ENCODE peak calls at places on chromosomes 3 and 15, in ten cellular contexts. V is heart left ventricle, E is IMR-90, B is tibial nerve, R is adrenal gland, N is body of pancreas, I is stomach, L is A549, K is ovary, A is gastrocnemius medialis. D is an unnamed sample.

GRCh38 chr3:22115581-22115980 is 364.6 kb upstream of the ZNF385D start:
- DNase-seq in V (no peak), E (no peak), B (no peak), R (no peak), N (no peak), I (no peak), L (no peak), K (no peak), A (no peak), D (no peak)

GRCh38 chr3:126546549-126547239 is 12.0 kb downstream of the C3orf22 start:
- DNase-seq in V (peak), E (no peak), B (no peak), R (peak), N (no peak), I (peak), L (no peak), K (no peak), A (no peak), D (no peak)

GRCh38 chr15:57060799-57061198 is 142.4 kb downstream of the TCF12 start:
- DNase-seq in V (no peak), E (peak), B (no peak), R (no peak), N (no peak), I (no peak), L (peak), K (no peak), A (no peak), D (no peak)

GRCh38 chr3:123641084-123641462 is 56.2 kb upstream of the HACD2 start:
- DNase-seq in V (no peak), E (no peak), B (no peak), R (no peak), N (no peak), I (no peak), L (no peak), K (no peak), A (no peak), D (no peak)

GRCh38 chr3:24682141-24682547 is 187.5 kb upstream of the THRB start:
- DNase-seq in V (no peak), E (no peak), B (no peak), R (no peak), N (no peak), I (no peak), L (no peak), K (no peak), A (no peak), D (no peak)

GRCh38 chr3:72887723-72888545 is at the start of gene GXYLT2:
- DNase-seq in V (peak), E (peak), B (peak), R (peak), N (peak), I (peak), L (peak), K (peak), A (no peak), D (peak)

GRCh38 chr3:41274944-41275668 is 75.8 kb downstream of the CTNNB1 start:
- DNase-seq in V (no peak), E (peak), B (no peak), R (no peak), N (no peak), I (no peak), L (peak), K (no peak), A (no peak), D (no peak)

GRCh38 chr3:21486381-21486935 is 264.6 kb downstream of the ZNF385D start:
- DNase-seq in V (no peak), E (peak), B (no peak), R (no peak), N (no peak), I (no peak), L (no peak), K (no peak), A (no peak), D (no peak)

GRCh38 chr3:30496496-30496966 is 109.9 kb upstream of the TGFBR2 start:
- DNase-seq in V (no peak), E (peak), B (peak), R (no peak), N (peak), I (no peak), L (no peak), K (no peak), A (peak), D (no peak)

GRCh38 chr3:57006048-57006709 is 54.3 kb upstream of the SPATA12 start:
- DNase-seq in V (no peak), E (no peak), B (no peak), R (no peak), N (no peak), I (no peak), L (no peak), K (no peak), A (peak), D (no peak)

GRCh38 chr3:54578417-54578816 is 349.4 kb downstream of the LRTM1 start:
- DNase-seq in V (no peak), E (no peak), B (no peak), R (no peak), N (peak), I (no peak), L (no peak), K (no peak), A (no peak), D (no peak)

GRCh38 chr3:77329161-77329560 is 289.3 kb downstream of the ROBO2 start:
- DNase-seq in V (no peak), E (no peak), B (no peak), R (no peak), N (no peak), I (no peak), L (no peak), K (no peak), A (no peak), D (no peak)

GRCh38 chr15:80210612-80211554 is 41.1 kb downstream of the CTXND1 start:
- DNase-seq in V (no peak), E (no peak), B (no peak), R (no peak), N (no peak), I (no peak), L (no peak), K (no peak), A (no peak), D (no peak)

GRCh38 chr15:64883997-64884511 is 27.6 kb upstream of the ANKDD1A start:
- DNase-seq in V (peak), E (peak), B (peak), R (peak), N (peak), I (peak), L (peak), K (no peak), A (peak), D (no peak)

GRCh38 chr15:58528197-58528870 is 96.5 kb downstream of the LIPC start:
- DNase-seq in V (no peak), E (peak), B (no peak), R (peak), N (peak), I (peak), L (peak), K (no peak), A (no peak), D (no peak)

GRCh38 chr15:33113666-33114483 is 80.6 kb downstream of the FMN1 start:
- DNase-seq in V (no peak), E (no peak), B (no peak), R (no peak), N (no peak), I (no peak), L (no peak), K (no peak), A (no peak), D (no peak)

GRCh38 chr15:61681038-61681418 is 379.2 kb downstream of the VPS13C start:
- DNase-seq in V (no peak), E (no peak), B (no peak), R (no peak), N (no peak), I (no peak), L (no peak), K (no peak), A (no peak), D (no peak)

GRCh38 chr3:48486952-48487351 is 17.0 kb downstream of the SHISA5 start:
- DNase-seq in V (no peak), E (no peak), B (no peak), R (no peak), N (no peak), I (no peak), L (no peak), K (no peak), A (no peak), D (no peak)

GRCh38 chr15:88982304-88982945 is 69.2 kb upstream of the MFGE8 start:
- DNase-seq in V (peak), E (peak), B (peak), R (peak), N (peak), I (no peak), L (peak), K (no peak), A (peak), D (peak)

GRCh38 chr15:79943820-79944219 is 27.2 kb downstream of the BCL2A1 start:
- DNase-seq in V (no peak), E (peak), B (no peak), R (no peak), N (no peak), I (no peak), L (peak), K (no peak), A (no peak), D (peak)

GRCh38 chr3:17333446-17333845 is 409.0 kb downstream of the TBC1D5 start:
- DNase-seq in V (no peak), E (no peak), B (no peak), R (no peak), N (no peak), I (no peak), L (no peak), K (no peak), A (no peak), D (no peak)

GRCh38 chr15:60551781-60552161 is 72.8 kb upstream of the ICE2 start:
- DNase-seq in V (no peak), E (no peak), B (no peak), R (no peak), N (no peak), I (no peak), L (peak), K (no peak), A (no peak), D (no peak)

GRCh38 chr15:66803182-66803729 is 101.2 kb downstream of the SMAD6 start:
- DNase-seq in V (peak), E (peak), B (peak), R (peak), N (peak), I (peak), L (peak), K (peak), A (peak), D (no peak)

GRCh38 chr3:41508063-41508696 is 308.9 kb downstream of the CTNNB1 start:
- DNase-seq in V (no peak), E (no peak), B (no peak), R (no peak), N (no peak), I (no peak), L (peak), K (no peak), A (no peak), D (no peak)

GRCh38 chr15:40266828-40267304 is 16.0 kb downstream of the ANKRD63 start:
- DNase-seq in V (no peak), E (peak), B (no peak), R (peak), N (peak), I (peak), L (peak), K (peak), A (no peak), D (no peak)

GRCh38 chr3:53243165-53243564 is 12.7 kb downstream of the TKT start:
- DNase-seq in V (no peak), E (no peak), B (no peak), R (peak), N (peak), I (no peak), L (peak), K (no peak), A (no peak), D (no peak)

GRCh38 chr3:66957357-66957756 is 40.8 kb upstream of the KBTBD8 start:
- DNase-seq in V (no peak), E (no peak), B (no peak), R (no peak), N (no peak), I (no peak), L (no peak), K (no peak), A (no peak), D (no peak)

GRCh38 chr15:85805392-85805791 is 10.7 kb upstream of the KLHL25 start:
- DNase-seq in V (no peak), E (no peak), B (no peak), R (no peak), N (no peak), I (no peak), L (no peak), K (no peak), A (no peak), D (no peak)

GRCh38 chr3:122940628-122941086 is 86.9 kb downstream of the SEMA5B start:
- DNase-seq in V (peak), E (no peak), B (no peak), R (no peak), N (no peak), I (no peak), L (no peak), K (peak), A (no peak), D (no peak)

GRCh38 chr15:73727330-73728018 is 25.7 kb downstream of the INSYN1 start:
- DNase-seq in V (peak), E (peak), B (no peak), R (no peak), N (no peak), I (no peak), L (peak), K (no peak), A (no peak), D (no peak)

GRCh38 chr15:66603301-66604179 is 37.7 kb upstream of the LCTL start:
- DNase-seq in V (peak), E (peak), B (no peak), R (peak), N (peak), I (peak), L (peak), K (peak), A (no peak), D (peak)

GRCh38 chr3:72490688-72491430 is 357.4 kb downstream of the SHQ1 start:
- DNase-seq in V (no peak), E (no peak), B (no peak), R (no peak), N (peak), I (no peak), L (no peak), K (no peak), A (no peak), D (no peak)

GRCh38 chr3:118817748-118818165 is 216.9 kb downstream of the IGSF11 start:
- DNase-seq in V (no peak), E (peak), B (no peak), R (peak), N (peak), I (peak), L (peak), K (no peak), A (no peak), D (peak)

GRCh38 chr3:24370352-24370751 is 124.3 kb downstream of the THRB start:
- DNase-seq in V (no peak), E (no peak), B (no peak), R (no peak), N (no peak), I (no peak), L (no peak), K (no peak), A (no peak), D (no peak)

GRCh38 chr3:107545680-107546120 is 22.9 kb downstream of the BBX start:
- DNase-seq in V (no peak), E (peak), B (no peak), R (no peak), N (no peak), I (no peak), L (no peak), K (no peak), A (no peak), D (no peak)

GRCh38 chr3:107542665-107543064 is 19.9 kb downstream of the BBX start:
- DNase-seq in V (no peak), E (peak), B (no peak), R (no peak), N (no peak), I (no peak), L (no peak), K (no peak), A (no peak), D (no peak)

GRCh38 chr3:107543666-107544065 is 20.9 kb downstream of the BBX start:
- DNase-seq in V (no peak), E (no peak), B (no peak), R (no peak), N (peak), I (no peak), L (peak), K (no peak), A (no peak), D (no peak)

DNA sequence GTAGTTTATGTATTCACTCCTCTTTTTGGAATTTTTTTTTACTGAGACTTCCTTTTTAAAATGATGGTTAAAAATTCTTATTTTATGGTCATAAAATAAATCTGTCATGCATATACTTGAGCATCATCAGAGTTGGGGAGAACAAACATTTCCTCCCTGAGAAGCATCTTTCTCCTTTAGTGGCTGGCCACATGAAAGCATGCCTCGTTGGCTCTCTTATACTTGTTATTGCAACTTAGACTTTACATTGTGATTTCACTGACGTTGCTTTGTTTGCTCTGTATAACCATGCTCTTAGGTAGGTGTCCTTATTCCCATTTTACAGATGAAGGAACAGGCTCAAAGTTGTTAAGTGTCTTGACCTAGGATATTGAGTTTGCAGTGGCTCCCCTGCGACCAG is 18.1 kb downstream of the BBX start:
- DNase-seq in V (no peak), E (no peak), B (no peak), R (no peak), N (no peak), I (no peak), L (no peak), K (no peak), A (no peak), D (no peak)
- TF ChIP-seq POLR2A in V (no peak), E (no peak), B (no peak), R (no peak), N (no peak), I (no peak), L (no peak), K (no peak), A (no peak), D (no peak)

GRCh38 chr15:31296304-31297220 is 30.1 kb upstream of the KLF13 start:
- DNase-seq in V (no peak), E (no peak), B (peak), R (peak), N (peak), I (peak), L (peak), K (no peak), A (no peak), D (no peak)
- TF ChIP-seq POLR2A in V (no peak), E (no peak), B (no peak), R (no peak), N (peak), I (no peak), L (no peak), K (no peak), A (no peak), D (no peak)

DNA sequence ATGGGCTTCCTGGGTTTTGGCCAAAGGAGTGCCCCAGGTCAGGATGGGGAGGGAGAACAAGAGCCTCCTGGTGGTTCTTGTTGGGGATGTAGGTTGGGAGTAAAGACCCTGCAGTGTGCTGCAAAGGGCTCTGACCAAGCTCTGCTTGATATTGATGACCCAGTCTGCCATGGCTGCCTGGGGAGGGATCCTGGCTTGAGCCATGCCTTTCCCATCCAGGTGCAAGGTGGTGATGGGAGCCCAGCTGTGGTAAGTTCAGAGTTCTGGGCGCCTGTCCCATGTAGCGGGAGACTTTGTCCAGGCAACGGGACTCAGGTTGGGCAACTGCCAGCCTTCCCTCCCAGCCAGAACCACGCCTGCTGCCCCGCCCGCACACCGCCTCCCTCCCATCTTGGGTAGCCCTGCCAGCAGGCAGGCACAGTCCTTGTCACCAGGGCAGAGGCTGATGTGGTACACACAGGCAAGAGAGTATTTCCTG is 2.6 kb downstream of the GNAI2 start:
- DNase-seq in V (peak), E (no peak), B (peak), R (peak), N (peak), I (peak), L (peak), K (peak), A (peak), D (no peak)
- TF ChIP-seq POLR2A in V (no peak), E (no peak), B (peak), R (no peak), N (no peak), I (no peak), L (no peak), K (no peak), A (no peak), D (no peak)

DNA sequence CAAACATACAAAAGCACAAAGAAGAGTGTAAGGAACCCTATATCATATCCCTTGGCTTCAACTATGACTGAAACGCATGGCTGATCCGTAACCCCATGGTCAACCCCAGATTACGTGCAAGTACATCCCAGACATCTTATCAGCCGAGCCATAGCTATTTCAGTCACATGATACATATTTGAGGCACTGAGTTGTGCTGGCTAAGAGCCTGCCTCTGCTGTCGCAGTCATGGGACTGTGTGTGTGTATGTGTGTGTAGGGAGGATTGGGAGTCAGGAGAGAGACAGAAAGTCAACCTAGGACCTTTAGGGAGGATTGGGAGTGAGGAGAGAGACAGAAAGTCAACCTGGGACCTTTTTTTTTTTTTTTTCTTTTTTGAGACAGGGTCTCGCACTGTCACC is 8.4 kb downstream of the ST6GAL1 start:
- DNase-seq in V (peak), E (peak), B (no peak), R (no peak), N (no peak), I (no peak), L (no peak), K (no peak), A (no peak), D (no peak)
- TF ChIP-seq POLR2A in V (no peak), E (no peak), B (no peak), R (no peak), N (no peak), I (no peak), L (no peak), K (no peak), A (no peak), D (no peak)

GRCh38 chr3:183098538-183099025 is 714 bp downstream of the MCCC1 start:
- DNase-seq in V (no peak), E (no peak), B (no peak), R (no peak), N (no peak), I (no peak), L (no peak), K (no peak), A (no peak), D (no peak)

GRCh38 chr3:183099838-183100204 is 525 bp upstream of the MCCC1 start:
- DNase-seq in V (no peak), E (no peak), B (no peak), R (no peak), N (no peak), I (no peak), L (no peak), K (no peak), A (no peak), D (no peak)

GRCh38 chr3:183100376-183100775 is 1.1 kb upstream of the MCCC1 start:
- DNase-seq in V (no peak), E (peak), B (no peak), R (no peak), N (peak), I (no peak), L (peak), K (no peak), A (no peak), D (no peak)

GRCh38 chr3:183094711-183095110 is 4.6 kb downstream of the MCCC1 start:
- DNase-seq in V (no peak), E (no peak), B (no peak), R (no peak), N (peak), I (no peak), L (no peak), K (no peak), A (no peak), D (no peak)

GRCh38 chr3:183099026-183099837 is at the start of gene MCCC1:
- DNase-seq in V (peak), E (peak), B (peak), R (peak), N (peak), I (peak), L (peak), K (peak), A (peak), D (peak)
- TF ChIP-seq POLR2A in V (peak), E (peak), B (peak), R (peak), N (peak), I (peak), L (peak), K (peak), A (peak), D (peak)

D was measured in GM12891.